ENCODE peak calls at places on chromosomes 5 and 9, in five cellular contexts. B is ELF-1, K is NCI-H2081, X is body of pancreas, I is left ventricle myocardium inferior. F is an unnamed sample.

GRCh38 chr5:95730730-95731570 is at the start of gene RHOBTB3:
- DNase-seq in B (peak; percentile 79), K (peak; percentile 84), X (peak; percentile 94), I (peak; percentile 93), F (peak; percentile 84)

GRCh38 chr5:169655353-169655752 is 18.3 kb downstream of the DOCK2 start:
- DNase-seq in B (no peak), K (no peak), X (no peak), I (no peak), F (no peak)

GRCh38 chr5:137858223-137858916 is 9.3 kb upstream of the MYOT start:
- DNase-seq in B (no peak), K (no peak), X (no peak), I (no peak), F (no peak)

GRCh38 chr5:96340357-96340756 is 92.7 kb downstream of the PCSK1 start:
- DNase-seq in B (no peak), K (no peak), X (no peak), I (no peak), F (no peak)

GRCh38 chr5:61450880-61451279 is 118.8 kb downstream of the ZSWIM6 start:
- DNase-seq in B (no peak), K (no peak), X (peak; percentile 40), I (no peak), F (no peak)

GRCh38 chr5:118775790-118776499 is 212.4 kb downstream of the DTWD2 start:
- DNase-seq in B (no peak), K (no peak), X (no peak), I (no peak), F (no peak)

GRCh38 chr9:16039103-16039987 is 486.5 kb downstream of the CCDC171 start:
- DNase-seq in B (peak; percentile 72), K (no peak), X (no peak), I (no peak), F (peak; percentile 13)

GRCh38 chr5:66012271-66012670 is 85.9 kb downstream of the ERBIN start:
- DNase-seq in B (no peak), K (no peak), X (no peak), I (no peak), F (no peak)

GRCh38 chr9:135035781-135036760 is 51.4 kb upstream of the OLFM1 start:
- DNase-seq in B (no peak), K (no peak), X (no peak), I (no peak), F (no peak)

GRCh38 chr5:95181650-95182049 is 103.2 kb downstream of the MCTP1 start:
- DNase-seq in B (no peak), K (no peak), X (no peak), I (no peak), F (no peak)

GRCh38 chr9:91676042-91676441 is 252.4 kb upstream of the NFIL3 start:
- DNase-seq in B (no peak), K (no peak), X (no peak), I (no peak), F (no peak)

GRCh38 chr9:130741831-130742449 is 48.4 kb downstream of the EXOSC2 start:
- DNase-seq in B (no peak), K (no peak), X (no peak), I (no peak), F (no peak)

GRCh38 chr5:86917117-86917579 is 299.4 kb downstream of the COX7C start:
- DNase-seq in B (no peak), K (no peak), X (no peak), I (no peak), F (peak; percentile 10)

GRCh38 chr9:21392270-21392669 is 7.1 kb upstream of the IFNA2 start:
- DNase-seq in B (peak; percentile 32), K (no peak), X (no peak), I (no peak), F (no peak)

GRCh38 chr5:1202798-1203185 is 1.4 kb downstream of the SLC6A19 start:
- DNase-seq in B (no peak), K (no peak), X (no peak), I (no peak), F (no peak)

GRCh38 chr9:136258786-136259516 is 13.3 kb upstream of the QSOX2 start:
- DNase-seq in B (no peak), K (no peak), X (no peak), I (no peak), F (no peak)

GRCh38 chr9:84239341-84239740 is 101.2 kb downstream of the SLC28A3 start:
- DNase-seq in B (no peak), K (no peak), X (no peak), I (no peak), F (no peak)

GRCh38 chr9:97633859-97634485 is 351 bp downstream of the NCBP1 start:
- DNase-seq in B (no peak), K (no peak), X (no peak), I (no peak), F (no peak)

GRCh38 chr5:56838409-56839039 is 23.2 kb downstream of the MAP3K1 start:
- DNase-seq in B (no peak), K (no peak), X (no peak), I (no peak), F (no peak)

GRCh38 chr9:137406876-137407589 is 15.9 kb downstream of the EXD3 start:
- DNase-seq in B (peak; percentile 88), K (peak; percentile 34), X (peak; percentile 78), I (peak; percentile 72), F (peak; percentile 62)

GRCh38 chr9:104903609-104904008 is 24.3 kb downstream of the ABCA1 start:
- DNase-seq in B (peak; percentile 37), K (no peak), X (no peak), I (no peak), F (no peak)

GRCh38 chr9:108272350-108272899 is 583.4 kb downstream of the ACTL7B start:
- DNase-seq in B (peak; percentile 54), K (peak; percentile 84), X (peak; percentile 67), I (peak; percentile 40), F (peak; percentile 35)

GRCh38 chr5:128341056-128341455 is 197.0 kb downstream of the FBN2 start:
- DNase-seq in B (peak; percentile 9), K (no peak), X (no peak), I (no peak), F (no peak)

GRCh38 chr5:142167458-142167857 is 58.9 kb downstream of the NDFIP1 start:
- DNase-seq in B (no peak), K (no peak), X (no peak), I (no peak), F (no peak)

GRCh38 chr5:173143567-173143966 is 764 bp upstream of the BNIP1 start:
- DNase-seq in B (no peak), K (no peak), X (no peak), I (no peak), F (no peak)

GRCh38 chr5:113022661-113023060 is 46.1 kb downstream of the DCP2 start:
- DNase-seq in B (no peak), K (no peak), X (no peak), I (no peak), F (no peak)